ENCODE peak calls at places on chromosomes 3 and 15, in six cellular contexts. K, F, X, T, M and V are unnamed samples.

GRCh38 chr3:71008350-71008923 is 575.1 kb downstream of the FOXP1 start:
- DNase-seq in K (no peak), F (no peak), X (no peak), T (no peak), M (no peak), V (no peak)

GRCh38 chr3:86416334-86416733 is 574.6 kb downstream of the VGLL3 start:
- DNase-seq in K (no peak), F (no peak), X (no peak), T (no peak), M (peak), V (no peak)

GRCh38 chr3:20039765-20040475 is at the start of gene KAT2B:
- DNase-seq in K (peak), F (peak), X (peak), T (peak), M (peak), V (peak)

GRCh38 chr3:196645917-196646735 is 6.6 kb downstream of the NRROS start:
- DNase-seq in K (no peak), F (no peak), X (no peak), T (no peak), M (no peak), V (no peak)

GRCh38 chr3:81643721-81644120 is 117.7 kb downstream of the GBE1 start:
- DNase-seq in K (peak), F (no peak), X (peak), T (no peak), M (no peak), V (no peak)

GRCh38 chr15:77889009-77889806 is 188.3 kb downstream of the TBC1D2B start:
- DNase-seq in K (peak), F (no peak), X (no peak), T (no peak), M (peak), V (no peak)

GRCh38 chr3:119559441-119559963 is at the start of gene CD80:
- DNase-seq in K (peak), F (peak), X (peak), T (peak), M (peak), V (no peak)

GRCh38 chr3:158713094-158713499 is 19.2 kb downstream of the RARRES1 start:
- DNase-seq in K (peak), F (no peak), X (no peak), T (no peak), M (peak), V (no peak)

GRCh38 chr15:45728641-45729040 is 93.8 kb downstream of the SQOR start:
- DNase-seq in K (no peak), F (no peak), X (no peak), T (no peak), M (peak), V (no peak)

GRCh38 chr3:15064835-15065549 is at the start of gene MRPS25:
- DNase-seq in K (peak), F (peak), X (peak), T (peak), M (peak), V (peak)